ENCODE peak calls at places on chromosomes 16 and 17, in eight cellular contexts. N, K, U, V, W, T, B and Q are unnamed samples.

GRCh38 chr16:79598341-79599181 is 2.0 kb downstream of the MAF start:
- DNase-seq in N (peak), K (peak), U (peak), V (peak), W (peak), T (no peak), B (no peak), Q (no peak)

GRCh38 chr17:40099627-40100418 is 566 bp downstream of the NR1D1 start:
- DNase-seq in N (no peak), K (no peak), U (no peak), V (peak), W (no peak), T (no peak), B (no peak), Q (no peak)

GRCh38 chr17:62824290-62825135 is 16.4 kb upstream of the MARCHF10 start:
- DNase-seq in N (no peak), K (no peak), U (no peak), V (no peak), W (peak), T (peak), B (peak), Q (peak)

GRCh38 chr17:44118427-44119050 is 4.9 kb downstream of the HDAC5 start:
- DNase-seq in N (no peak), K (no peak), U (no peak), V (no peak), W (no peak), T (no peak), B (no peak), Q (no peak)

GRCh38 chr17:47684535-47685193 is 9.3 kb upstream of the TBKBP1 start:
- DNase-seq in N (no peak), K (no peak), U (no peak), V (no peak), W (no peak), T (no peak), B (no peak), Q (no peak)

GRCh38 chr16:17921357-17921978 is 415.1 kb downstream of the NPIPA8 start:
- DNase-seq in N (peak), K (no peak), U (peak), V (peak), W (peak), T (peak), B (no peak), Q (peak)

GRCh38 chr16:21722771-21723460 is 59.1 kb downstream of the OTOA start:
- DNase-seq in N (no peak), K (no peak), U (no peak), V (no peak), W (no peak), T (no peak), B (no peak), Q (no peak)

GRCh38 chr17:50483266-50483665 is 4.6 kb downstream of the RSAD1 start:
- DNase-seq in N (no peak), K (no peak), U (no peak), V (no peak), W (no peak), T (no peak), B (no peak), Q (no peak)

GRCh38 chr17:48737330-48738043 is 8.9 kb upstream of the HOXB13 start:
- DNase-seq in N (no peak), K (no peak), U (no peak), V (no peak), W (no peak), T (no peak), B (no peak), Q (no peak)

GRCh38 chr17:45246861-45247428 is 14.9 kb downstream of the SPATA32 start:
- DNase-seq in N (peak), K (peak), U (no peak), V (no peak), W (no peak), T (no peak), B (peak), Q (no peak)

GRCh38 chr17:45244725-45245656 is 16.9 kb downstream of the SPATA32 start:
- DNase-seq in N (no peak), K (peak), U (no peak), V (no peak), W (no peak), T (no peak), B (no peak), Q (no peak)

GRCh38 chr17:45247429-45248131 is 14.3 kb downstream of the SPATA32 start:
- DNase-seq in N (peak), K (peak), U (peak), V (peak), W (peak), T (peak), B (peak), Q (peak)

GRCh38 chr17:45248132-45248936 is 13.6 kb downstream of the SPATA32 start:
- DNase-seq in N (no peak), K (no peak), U (peak), V (no peak), W (no peak), T (no peak), B (no peak), Q (peak)

GRCh38 chr17:45246338-45246737 is 15.6 kb downstream of the SPATA32 start:
- DNase-seq in N (no peak), K (peak), U (no peak), V (no peak), W (no peak), T (no peak), B (no peak), Q (no peak)
- H3K4me3 ChIP-seq in N (peak), K (no peak), U (no peak), V (no peak), W (no peak), T (peak), B (no peak), Q (peak)

GRCh38 chr16:68367034-68367433 is 56.2 kb downstream of the PRMT7 start:
- DNase-seq in N (peak), K (peak), U (no peak), V (peak), W (peak), T (peak), B (peak), Q (no peak)
- TF ChIP-seq CTCF in N (peak), K (peak), U (peak), V (peak), W (peak), T (peak), B (peak), Q (peak)

GRCh38 chr17:77786740-77787505 is 171.6 kb upstream of the TNRC6C start:
- DNase-seq in N (peak), K (no peak), U (no peak), V (no peak), W (no peak), T (no peak), B (no peak), Q (no peak)
- H3K4me3 ChIP-seq in N (no peak), K (no peak), U (no peak), V (no peak), W (no peak), T (no peak), B (no peak), Q (no peak)

GRCh38 chr17:46191332-46192210 is 1.7 kb downstream of the KANSL1 start:
- DNase-seq in N (peak), K (no peak), U (no peak), V (no peak), W (peak), T (no peak), B (no peak), Q (no peak)
- TF ChIP-seq CTCF in N (no peak), K (no peak), U (no peak), V (no peak), W (no peak), T (no peak), B (no peak), Q (no peak)

DNA sequence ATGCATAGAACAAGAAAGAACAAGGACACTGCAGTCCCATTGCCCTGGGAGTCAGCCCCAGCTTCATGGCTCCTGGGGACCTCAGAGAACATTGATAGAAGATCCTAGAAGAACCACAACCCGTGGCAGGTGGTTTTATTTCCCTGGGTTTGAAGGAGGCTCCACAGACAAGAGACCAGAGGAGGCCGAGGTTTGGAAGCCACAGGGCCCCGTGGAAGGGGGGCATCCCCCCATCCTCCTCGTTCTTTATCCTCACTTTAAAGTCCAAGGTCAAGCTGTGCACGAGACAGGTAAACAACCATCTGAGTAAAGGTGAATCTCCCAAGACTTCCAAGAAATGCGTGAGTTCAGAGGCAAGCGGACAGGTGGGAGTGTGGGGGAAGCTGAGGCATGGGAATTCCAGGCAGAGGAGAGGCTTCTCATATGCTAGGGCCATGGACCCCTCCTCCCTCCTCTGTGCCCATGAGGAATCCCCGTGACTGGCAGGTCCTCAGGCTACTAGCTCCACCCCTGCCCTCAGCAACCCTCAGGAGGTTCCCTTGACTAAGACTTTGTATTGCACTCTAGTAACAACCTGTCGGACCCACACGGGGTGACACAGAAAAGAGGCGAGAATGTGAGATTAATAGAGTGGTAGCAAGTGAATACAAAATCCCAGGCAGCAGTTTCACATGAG is 889 bp upstream of the SULT1A1 start:
- DNase-seq in N (no peak), K (no peak), U (no peak), V (no peak), W (no peak), T (no peak), B (no peak), Q (no peak)
- H3K4me3 ChIP-seq in N (no peak), K (no peak), U (no peak), V (no peak), W (no peak), T (no peak), B (no peak), Q (no peak)

GRCh38 chr17:33335491-33336173 is 42.5 kb upstream of the ASIC2 start:
- DNase-seq in N (peak), K (no peak), U (no peak), V (no peak), W (no peak), T (no peak), B (no peak), Q (no peak)
- TF ChIP-seq CTCF in N (peak), K (no peak), U (no peak), V (no peak), W (no peak), T (no peak), B (no peak), Q (peak)

DNA sequence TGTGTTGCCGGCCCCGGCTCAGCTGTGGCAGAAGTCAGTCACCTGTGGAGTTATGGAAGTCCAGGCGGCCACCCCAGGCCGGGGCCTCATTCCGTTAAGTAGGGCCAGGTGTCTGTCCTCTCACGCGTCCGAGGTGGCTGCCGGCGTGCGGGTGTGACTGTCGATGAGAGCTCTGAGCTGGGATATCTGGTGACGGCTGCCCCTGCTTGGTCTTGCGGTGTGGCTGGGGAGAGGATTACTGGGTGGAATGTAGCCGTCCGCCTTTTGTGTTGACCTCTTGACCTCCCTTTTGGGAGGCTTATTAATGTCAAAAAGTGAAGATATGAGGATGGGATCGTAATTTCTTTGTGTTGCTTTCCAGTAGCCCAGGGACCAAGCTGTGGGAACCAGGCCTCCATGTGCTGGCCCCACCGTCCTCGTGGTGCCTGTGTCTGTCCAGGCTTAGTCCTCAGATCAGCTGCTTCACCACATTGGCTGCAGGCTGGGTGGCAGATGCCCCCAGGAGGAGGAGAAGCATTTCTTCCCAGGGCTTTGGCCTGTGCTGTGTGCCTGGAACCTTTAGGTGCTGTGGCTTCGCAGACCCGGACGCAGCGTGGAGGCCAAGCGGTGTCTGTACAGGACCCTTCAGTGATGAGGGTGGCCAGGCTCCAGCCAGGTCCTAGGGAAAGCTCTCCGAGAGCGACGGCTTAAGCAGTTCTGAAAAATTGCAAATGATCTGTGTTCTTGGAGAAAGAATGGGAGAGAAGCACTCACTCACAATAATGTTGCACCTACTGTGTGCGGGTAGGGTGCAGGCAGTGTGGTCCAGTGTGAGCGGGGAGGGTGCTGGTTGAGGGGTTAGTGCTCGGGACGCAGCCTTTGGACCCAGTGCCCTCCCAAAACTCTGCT is 23.2 kb upstream of the ZNF750 start:
- DNase-seq in N (no peak), K (no peak), U (no peak), V (no peak), W (no peak), T (no peak), B (no peak), Q (no peak)
- H3K4me3 ChIP-seq in N (no peak), K (no peak), U (no peak), V (no peak), W (no peak), T (no peak), B (no peak), Q (no peak)

DNA sequence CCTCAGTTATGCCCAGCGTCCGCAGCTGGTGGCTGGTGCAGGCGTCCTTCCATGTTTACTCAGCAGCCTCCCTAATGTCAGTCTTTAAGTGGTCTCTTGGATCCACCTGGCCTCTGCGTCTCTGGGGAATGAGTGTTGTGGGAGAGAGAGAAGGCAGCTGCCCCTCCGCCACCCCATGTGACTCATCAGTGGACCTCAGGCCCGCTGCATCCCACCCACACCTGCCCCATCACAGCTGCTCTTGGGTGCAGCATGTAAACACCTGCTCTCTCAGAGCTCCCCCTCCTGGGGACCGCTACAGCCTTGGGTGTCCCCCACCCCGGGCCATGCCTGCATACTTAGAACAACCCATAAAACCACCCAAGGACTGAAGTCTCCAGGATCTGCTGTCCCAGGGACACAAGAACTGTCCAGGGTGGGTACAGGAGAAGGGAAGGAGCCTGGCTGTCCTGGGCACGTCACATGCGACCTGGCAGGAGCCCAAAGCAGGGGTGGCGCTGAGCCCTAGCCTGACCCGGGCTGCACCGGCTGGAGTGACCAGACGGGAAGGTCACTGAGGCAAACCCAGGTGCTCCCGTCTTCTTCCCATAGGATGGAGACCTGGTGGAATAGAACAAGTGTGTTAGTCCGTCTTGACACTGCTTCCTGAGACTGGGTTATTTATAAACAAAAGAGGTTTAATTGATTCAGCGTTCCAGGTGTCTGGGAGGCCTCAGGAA is 4.2 kb downstream of the C16orf90 start:
- DNase-seq in N (no peak), K (no peak), U (no peak), V (no peak), W (no peak), T (no peak), B (no peak), Q (no peak)
- TF ChIP-seq CTCF in N (no peak), K (no peak), U (no peak), V (no peak), W (no peak), T (no peak), B (no peak), Q (no peak)

DNA sequence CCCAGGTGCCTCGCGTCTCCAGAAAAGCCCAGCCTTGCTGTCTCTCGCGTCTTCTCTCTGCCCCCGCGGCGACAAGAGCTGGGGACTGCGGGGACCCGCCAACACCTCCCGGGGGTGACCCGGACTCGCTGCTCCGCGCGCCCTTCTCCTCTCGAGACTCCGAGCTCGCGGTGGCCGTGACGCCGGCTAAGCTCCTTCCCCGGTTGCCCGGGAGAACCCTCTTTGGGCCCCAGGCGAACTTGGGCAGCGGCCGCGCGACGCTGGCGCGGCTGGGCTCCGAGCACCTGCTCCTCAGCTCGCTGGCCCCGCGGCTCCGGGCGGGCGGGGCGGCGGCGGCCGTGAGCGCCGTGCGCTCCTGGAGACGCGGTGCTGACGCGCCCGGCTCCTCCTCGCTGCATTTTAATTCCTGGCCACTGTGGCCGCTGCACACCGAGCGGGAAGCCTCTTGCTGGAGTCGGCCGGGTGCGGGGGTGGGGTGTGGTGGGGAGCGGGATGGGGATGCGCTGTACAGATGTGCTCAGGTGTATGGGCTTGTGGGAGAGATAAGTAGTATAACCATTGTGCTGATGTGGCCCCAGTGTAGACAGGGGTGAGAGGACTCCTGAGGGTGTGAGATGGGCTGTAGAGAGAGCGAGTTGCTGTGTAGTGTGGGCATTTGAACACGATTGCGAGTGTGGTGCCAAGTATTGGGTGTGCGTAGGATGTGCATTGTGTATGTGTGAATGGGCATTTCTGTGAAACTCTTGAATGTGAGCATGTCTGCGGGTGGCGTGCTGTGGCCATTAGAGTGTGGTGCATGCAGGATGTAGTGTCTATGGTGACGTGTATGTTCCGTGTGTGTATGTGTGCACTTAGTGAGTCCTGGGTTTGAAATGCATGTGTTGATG is at the start of gene ASIC2:
- DNase-seq in N (peak), K (no peak), U (no peak), V (peak), W (no peak), T (no peak), B (peak), Q (peak)
- H3K4me3 ChIP-seq in N (peak), K (peak), U (no peak), V (no peak), W (no peak), T (no peak), B (peak), Q (no peak)